ENCODE peak calls at places on chromosomes 11 and 22, in five cellular contexts. F, R, C, W and E are unnamed samples.

GRCh38 chr11:118143661-118144185 is 8.9 kb downstream of the SCN4B start:
- DNase-seq in F (no peak), R (no peak), C (no peak), W (no peak), E (no peak)

GRCh38 chr11:116384407-116384806 is 388.4 kb downstream of the BUD13 start:
- DNase-seq in F (peak), R (no peak), C (no peak), W (no peak), E (no peak)

GRCh38 chr22:18954333-18954732 is 18.2 kb upstream of the PRODH start:
- DNase-seq in F (peak), R (peak), C (peak), W (peak), E (peak)

GRCh38 chr22:17872491-17872890 is 98.2 kb upstream of the BID start:
- DNase-seq in F (no peak), R (no peak), C (peak), W (no peak), E (no peak)

GRCh38 chr11:44307340-44308099 is 2.4 kb downstream of the ALX4 start:
- DNase-seq in F (no peak), R (no peak), C (no peak), W (no peak), E (no peak)

GRCh38 chr22:37379716-37380115 is 47.6 kb downstream of the ELFN2 start:
- DNase-seq in F (no peak), R (no peak), C (no peak), W (no peak), E (no peak)

GRCh38 chr11:83510530-83511449 is 224.6 kb upstream of the CCDC90B start:
- DNase-seq in F (no peak), R (no peak), C (no peak), W (no peak), E (no peak)

GRCh38 chr22:20173720-20174119 is 22.9 kb upstream of the CCDC188 start:
- DNase-seq in F (no peak), R (no peak), C (no peak), W (no peak), E (no peak)

GRCh38 chr11:102882389-102883024 is 7.7 kb upstream of the MMP12 start:
- DNase-seq in F (no peak), R (no peak), C (peak), W (no peak), E (no peak)

GRCh38 chr11:31973175-31973574 is 117.7 kb upstream of the RCN1 start:
- DNase-seq in F (no peak), R (no peak), C (no peak), W (no peak), E (no peak)

GRCh38 chr11:30983143-30983542 is 386.4 kb downstream of the DCDC1 start:
- DNase-seq in F (no peak), R (no peak), C (no peak), W (no peak), E (no peak)

GRCh38 chr11:96328395-96329010 is 14.5 kb downstream of the MAML2 start:
- DNase-seq in F (no peak), R (no peak), C (peak), W (no peak), E (no peak)

GRCh38 chr11:134052988-134053945 is 15.6 kb upstream of the JAM3 start:
- DNase-seq in F (no peak), R (no peak), C (no peak), W (no peak), E (no peak)

GRCh38 chr11:2213384-2213842 is 41.8 kb upstream of the TH start:
- DNase-seq in F (peak), R (peak), C (no peak), W (no peak), E (no peak)

GRCh38 chr11:108115495-108116140 is 5.7 kb upstream of the ACAT1 start:
- DNase-seq in F (no peak), R (peak), C (peak), W (peak), E (peak)

GRCh38 chr22:42275176-42275575 is 4.7 kb upstream of the TCF20 start:
- DNase-seq in F (no peak), R (no peak), C (no peak), W (no peak), E (no peak)

GRCh38 chr11:31808721-31809542 is 2.2 kb downstream of the PAX6 start:
- DNase-seq in F (no peak), R (no peak), C (no peak), W (no peak), E (no peak)

GRCh38 chr22:50697667-50698506 is 25.3 kb downstream of the SHANK3 start:
- DNase-seq in F (peak), R (no peak), C (no peak), W (no peak), E (peak)

GRCh38 chr11:129842138-129842537 is 26.5 kb downstream of the TMEM45B start:
- DNase-seq in F (no peak), R (no peak), C (no peak), W (no peak), E (no peak)
- TF ChIP-seq CTCF in F (no peak), R (no peak), C (no peak), W (no peak), E (no peak)

DNA sequence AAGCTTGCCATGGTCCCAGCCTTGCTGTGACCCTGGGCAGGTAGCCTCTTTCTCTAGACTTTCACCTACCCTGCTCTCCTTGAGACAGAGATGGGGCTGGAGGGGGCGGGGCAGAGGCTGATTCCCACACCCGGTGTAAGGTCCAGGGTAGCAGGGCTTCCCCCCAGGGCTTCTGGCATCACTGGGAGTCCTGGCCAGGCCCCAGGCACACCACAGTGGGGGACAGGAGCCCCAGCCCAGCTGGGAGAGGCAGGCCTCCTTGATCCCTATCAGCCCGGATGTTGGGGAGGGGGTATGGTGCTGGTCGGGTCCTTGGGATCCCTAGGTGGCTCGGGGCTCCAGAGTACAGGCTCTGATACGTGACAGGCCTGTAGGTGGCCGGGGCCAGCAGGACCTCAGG is 1.7 kb upstream of the NUDT8 start:
- DNase-seq in F (no peak), R (no peak), C (no peak), W (no peak), E (no peak)
- H3K4me3 ChIP-seq in F (peak), R (no peak), C (no peak), W (no peak), E (no peak)

DNA sequence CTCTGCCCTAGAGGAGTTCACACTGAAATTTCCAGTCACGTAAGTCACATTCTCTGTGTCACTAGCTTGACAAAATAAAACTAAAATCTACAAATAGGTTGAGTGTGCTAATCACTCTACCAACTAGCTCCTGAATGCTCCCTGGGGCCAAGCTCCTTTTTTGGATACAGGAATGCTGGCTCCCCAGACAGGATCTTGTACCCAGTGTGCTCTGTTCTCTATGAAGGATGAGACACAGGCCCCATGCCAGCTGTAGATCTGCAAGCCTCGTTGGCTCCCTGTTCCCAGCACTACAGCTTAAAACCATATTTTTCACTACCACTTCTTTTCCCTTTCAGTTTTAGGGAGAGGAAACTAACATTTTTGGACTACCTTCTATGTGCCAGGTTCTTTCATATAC is 3.7 kb upstream of the IPO7 start:
- DNase-seq in F (no peak), R (no peak), C (no peak), W (no peak), E (peak)
- H3K27ac ChIP-seq in F (no peak), R (no peak), C (no peak), W (no peak), E (peak)

DNA sequence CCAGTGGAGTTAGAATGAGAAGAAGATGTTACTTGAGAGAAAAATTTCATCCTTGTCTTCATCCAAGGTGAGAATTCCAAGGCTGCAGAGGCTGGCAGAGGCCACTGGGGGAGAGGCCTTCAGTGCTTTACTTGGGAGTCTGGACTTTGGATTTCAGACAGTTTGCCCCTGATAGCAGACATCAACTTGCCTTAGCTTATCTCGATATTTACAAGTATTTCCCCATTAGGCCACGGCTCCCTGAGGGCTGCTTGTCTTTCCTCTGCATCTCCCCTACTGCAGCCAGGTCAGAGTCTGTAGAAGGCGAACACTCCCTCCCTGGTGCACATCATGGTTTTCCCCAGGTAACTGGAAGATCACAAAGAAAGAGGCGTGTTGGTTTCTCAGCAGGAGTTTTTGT is 29.9 kb upstream of the BSX start:
- DNase-seq in F (no peak), R (no peak), C (no peak), W (no peak), E (no peak)
- TF ChIP-seq CTCF in F (no peak), R (no peak), C (no peak), W (no peak), E (no peak)

GRCh38 chr11:69314555-69314954 is 20.6 kb downstream of the MYEOV start:
- DNase-seq in F (no peak), R (no peak), C (no peak), W (no peak), E (no peak)

GRCh38 chr11:69311767-69312385 is 17.9 kb downstream of the MYEOV start:
- DNase-seq in F (no peak), R (no peak), C (no peak), W (peak), E (no peak)

GRCh38 chr11:69310934-69311766 is 17.2 kb downstream of the MYEOV start:
- DNase-seq in F (no peak), R (no peak), C (no peak), W (no peak), E (no peak)

GRCh38 chr11:69313992-69314391 is 20.0 kb downstream of the MYEOV start:
- DNase-seq in F (no peak), R (no peak), C (no peak), W (no peak), E (no peak)

DNA sequence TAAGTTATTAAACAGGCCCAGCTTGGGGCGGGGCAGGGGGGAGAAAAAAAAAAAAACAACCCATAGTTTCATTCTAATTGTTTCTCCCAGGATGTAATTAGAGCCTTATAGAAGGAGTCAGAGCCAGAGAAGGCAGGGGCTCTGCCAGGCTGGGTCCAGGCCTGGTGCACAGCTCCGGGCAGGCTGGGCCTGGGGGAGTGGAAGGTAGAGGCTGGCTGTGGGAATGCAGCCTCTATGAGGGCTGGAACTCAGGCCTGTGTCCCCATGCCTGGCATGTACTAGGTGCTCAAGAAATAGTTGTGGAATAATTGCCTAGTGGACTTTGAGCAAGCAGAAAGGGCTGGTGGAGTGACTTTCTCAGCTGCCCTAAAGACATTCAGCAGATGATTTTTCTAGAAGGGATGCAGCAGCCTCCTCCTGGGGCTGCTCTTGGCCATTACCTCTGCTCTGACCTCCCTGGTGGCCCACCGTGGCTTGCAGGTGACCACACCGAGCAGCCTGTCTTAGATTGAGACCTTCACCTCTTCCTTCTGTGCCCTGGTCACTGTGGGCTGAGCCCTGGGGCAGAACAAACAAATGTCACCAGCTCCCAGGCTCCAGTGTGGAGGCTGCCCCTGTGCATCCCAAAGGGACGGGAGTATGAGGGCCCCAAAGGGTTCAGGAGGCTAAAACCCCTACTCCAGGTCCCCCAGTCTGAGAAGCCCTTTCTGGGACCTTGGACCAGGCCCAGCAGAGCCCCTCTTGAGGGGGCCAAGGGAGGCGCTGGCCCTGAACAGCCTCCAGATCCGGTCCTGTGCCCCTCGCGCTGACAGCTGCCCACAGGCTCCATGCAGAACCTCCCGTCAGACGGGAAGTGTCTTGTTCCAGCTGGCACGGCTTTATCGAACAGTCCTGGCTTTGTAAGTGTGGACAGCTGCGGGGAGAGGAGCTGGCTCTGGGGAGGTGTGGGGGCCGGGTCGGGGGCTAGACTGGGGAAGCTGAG is 18.8 kb downstream of the MYEOV start:
- DNase-seq in F (no peak), R (no peak), C (no peak), W (no peak), E (peak)
- H3K4me3 ChIP-seq in F (no peak), R (no peak), C (no peak), W (no peak), E (no peak)

GRCh38 chr22:32864041-32864440 is 62.5 kb downstream of the TIMP3 start:
- DNase-seq in F (no peak), R (no peak), C (no peak), W (no peak), E (no peak)

GRCh38 chr22:32861330-32861729 is 59.8 kb downstream of the TIMP3 start:
- DNase-seq in F (no peak), R (no peak), C (no peak), W (no peak), E (no peak)

GRCh38 chr22:32859743-32860142 is 58.2 kb downstream of the TIMP3 start:
- DNase-seq in F (no peak), R (no peak), C (no peak), W (no peak), E (no peak)

GRCh38 chr22:32862936-32863661 is 61.6 kb downstream of the TIMP3 start:
- DNase-seq in F (no peak), R (no peak), C (no peak), W (no peak), E (no peak)

DNA sequence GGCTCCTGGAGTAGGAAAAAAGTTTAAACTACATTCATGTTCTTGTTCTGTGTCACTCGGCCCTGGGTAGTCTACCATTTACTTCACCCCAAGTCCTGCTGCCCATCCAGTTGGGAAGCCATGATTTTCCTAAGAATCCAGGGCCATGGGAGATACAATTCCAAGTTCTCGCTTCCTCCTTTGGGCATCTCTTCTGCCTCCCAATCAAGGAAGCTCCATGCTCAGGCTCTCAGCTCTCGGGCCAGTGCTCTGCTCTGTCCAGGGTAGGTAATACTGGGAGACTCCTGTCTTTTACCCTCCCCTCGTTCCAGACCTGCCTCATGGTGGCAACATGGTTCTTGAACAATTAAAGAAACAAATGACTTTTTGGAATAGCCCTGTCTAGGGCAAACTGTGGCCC is 60.6 kb downstream of the TIMP3 start:
- DNase-seq in F (no peak), R (no peak), C (no peak), W (no peak), E (no peak)
- H3K27ac ChIP-seq in F (no peak), R (no peak), C (no peak), W (no peak), E (no peak)